ENCODE peak calls at places on chromosomes 2 and 18, in nine cellular contexts. L is erythroblast; Q is heart right ventricle; J is endothelial cell; U is NCI-H1105 treated with DMSO at 0.1 percent for 48 hours; D is substantia nigra; A is effector CD8-positive, alpha-beta T cell; H is suprapubic skin; O is hippocampal formation. X is an unnamed sample.

GRCh38 chr2:28399289-28399688 is 6.6 kb downstream of the FOSL2 start:
- DNase-seq in L (no peak), Q (no peak), J (no peak), U (no peak), D (no peak), A (no peak), H (no peak), O (no peak), X (no peak)

GRCh38 chr2:10362096-10362897 is 59.6 kb downstream of the HPCAL1 start:
- DNase-seq in L (no peak), Q (no peak), J (no peak), U (no peak), D (no peak), A (no peak), H (no peak), O (no peak), X (no peak)

GRCh38 chr2:64650722-64651338 is 2.9 kb downstream of the SERTAD2 start:
- DNase-seq in L (peak), Q (no peak), J (no peak), U (no peak), D (no peak), A (no peak), H (no peak), O (no peak), X (no peak)

GRCh38 chr18:62523631-62524442 is 1.0 kb downstream of the ZCCHC2 start:
- DNase-seq in L (peak), Q (peak), J (peak), U (peak), D (no peak), A (peak), H (peak), O (peak), X (no peak)

GRCh38 chr2:131645177-131645765 is 117.6 kb downstream of the CCDC74A start:
- DNase-seq in L (no peak), Q (no peak), J (no peak), U (no peak), D (no peak), A (no peak), H (no peak), O (no peak), X (no peak)

GRCh38 chr2:37836711-37837110 is 88.4 kb upstream of the RMDN2 start:
- DNase-seq in L (no peak), Q (no peak), J (no peak), U (no peak), D (no peak), A (no peak), H (no peak), O (no peak), X (no peak)

GRCh38 chr2:191144217-191144616 is 6.6 kb downstream of the STAT4 start:
- DNase-seq in L (no peak), Q (no peak), J (no peak), U (no peak), D (no peak), A (no peak), H (no peak), O (no peak), X (no peak)

GRCh38 chr2:44553456-44553855 is 191.7 kb downstream of the CAMKMT start:
- DNase-seq in L (no peak), Q (no peak), J (no peak), U (no peak), D (no peak), A (no peak), H (no peak), O (no peak), X (no peak)

GRCh38 chr18:57542801-57543427 is 43.6 kb downstream of the FECH start:
- DNase-seq in L (no peak), Q (no peak), J (no peak), U (no peak), D (no peak), A (no peak), H (no peak), O (no peak), X (no peak)

GRCh38 chr18:63949068-63949737 is at the start of gene HMSD:
- DNase-seq in L (no peak), Q (peak), J (peak), U (peak), D (peak), A (no peak), H (peak), O (peak), X (no peak)

GRCh38 chr18:4847066-4847465 is 350.0 kb downstream of the AKAIN1 start:
- DNase-seq in L (no peak), Q (no peak), J (no peak), U (no peak), D (no peak), A (no peak), H (no peak), O (no peak), X (no peak)

GRCh38 chr2:31428001-31428418 is 13.5 kb upstream of the XDH start:
- DNase-seq in L (peak), Q (no peak), J (no peak), U (no peak), D (no peak), A (no peak), H (no peak), O (no peak), X (no peak)

GRCh38 chr2:207930747-207931146 is 94.6 kb downstream of the PLEKHM3 start:
- DNase-seq in L (no peak), Q (no peak), J (no peak), U (peak), D (no peak), A (no peak), H (no peak), O (no peak), X (no peak)

GRCh38 chr18:79876497-79876896 is 75.0 kb downstream of the SLC66A2 start:
- DNase-seq in L (no peak), Q (no peak), J (no peak), U (no peak), D (no peak), A (no peak), H (peak), O (no peak), X (no peak)

GRCh38 chr2:71846669-71847291 is 300.9 kb downstream of the CYP26B1 start:
- DNase-seq in L (no peak), Q (no peak), J (no peak), U (no peak), D (no peak), A (no peak), H (no peak), O (no peak), X (no peak)

X was measured in cerebellar nuclear complex.